ENCODE peak calls at places on chromosomes 7 and 10, in eight cellular contexts. C is heart left ventricle, O is EL, Y is T-helper 1 cell, X is amniotic stem cell, U is bronchial epithelial cell, P is NCI-H1092, Q is kidney epithelial cell. B is an unnamed sample.

GRCh38 chr10:27366769-27367168 is 126.2 kb upstream of the ACBD5 start:
- DNase-seq in X (no peak), Q (no peak), O (no peak), P (no peak), U (no peak), C (no peak), Y (no peak), B (no peak)

GRCh38 chr7:35185908-35186731 is 67.8 kb downstream of the TBX20 start:
- DNase-seq in P (peak; percentile 82), U (peak; percentile 10), O (peak; percentile 81), X (peak; percentile 16), Q (peak; percentile 37), Y (no peak), C (peak; percentile 72), B (no peak)

GRCh38 chr10:65778753-65779152 is 1147.1 kb upstream of the LRRTM3 start:
- DNase-seq in Y (no peak), Q (no peak), O (no peak), X (no peak), P (no peak), C (no peak), U (no peak), B (no peak)

GRCh38 chr7:56106108-56107073 is at the start of gene CHCHD2:
- DNase-seq in Y (peak; percentile 90), O (peak; percentile 99), C (peak; percentile 98), U (peak; percentile 95), X (peak; percentile 97), Q (peak; percentile 98), P (peak; percentile 100), B (peak; percentile 90)

GRCh38 chr7:78924581-78924980 is 528.9 kb downstream of the MAGI2 start:
- DNase-seq in U (peak; percentile 33), Q (no peak), Y (no peak), P (no peak), X (peak; percentile 23), O (peak; percentile 38), C (no peak), B (no peak)

GRCh38 chr10:110355922-110356627 is 51.4 kb upstream of the SMNDC1 start:
- DNase-seq in U (no peak), C (no peak), O (no peak), Y (peak; percentile 19), Q (no peak), P (no peak), X (no peak), B (no peak)

GRCh38 chr7:135692055-135692454 is 29.7 kb downstream of the STMP1 start:
- DNase-seq in Y (no peak), C (no peak), P (no peak), Q (no peak), O (peak; percentile 51), X (no peak), U (no peak), B (no peak)

GRCh38 chr10:99369126-99369525 is 40.0 kb downstream of the CNNM1 start:
- DNase-seq in X (no peak), O (peak; percentile 67), C (no peak), U (no peak), P (no peak), Q (no peak), Y (no peak), B (no peak)

GRCh38 chr10:71296086-71296485 is 23.0 kb upstream of the SLC29A3 start:
- DNase-seq in U (no peak), O (no peak), C (peak; percentile 27), Q (no peak), Y (no peak), X (no peak), P (no peak), B (no peak)

GRCh38 chr7:73991522-73992103 is 36.4 kb upstream of the ELN start:
- DNase-seq in Q (no peak), X (no peak), O (peak; percentile 25), C (no peak), Y (no peak), P (no peak), U (no peak), B (no peak)

GRCh38 chr10:71821909-71822763 is 28.9 kb downstream of the PSAP start:
- DNase-seq in Q (no peak), X (no peak), U (no peak), O (peak; percentile 61), P (no peak), Y (no peak), C (peak; percentile 6), B (no peak)

GRCh38 chr10:90977855-90978486 is 57.1 kb upstream of the ANKRD1 start:
- DNase-seq in O (no peak), Y (no peak), X (no peak), C (no peak), U (no peak), Q (no peak), P (no peak), B (no peak)

GRCh38 chr7:112331495-112331894 is 118.8 kb upstream of the IFRD1 start:
- DNase-seq in Q (no peak), O (no peak), C (no peak), P (no peak), X (no peak), U (no peak), Y (no peak), B (no peak)

GRCh38 chr10:48667960-48668541 is 16.6 kb upstream of the WDFY4 start:
- DNase-seq in P (no peak), C (no peak), Q (no peak), Y (no peak), U (no peak), X (no peak), O (no peak), B (no peak)

GRCh38 chr10:133278577-133279265 is 2.1 kb upstream of the ADAM8 start:
- DNase-seq in Y (peak; percentile 52), O (peak; percentile 67), X (peak; percentile 11), U (peak; percentile 85), Q (peak; percentile 52), C (peak; percentile 66), P (no peak), B (peak; percentile 36)

GRCh38 chr7:34058791-34059550 is 153.6 kb downstream of the BMPER start:
- DNase-seq in X (no peak), C (no peak), P (peak; percentile 35), Y (no peak), Q (no peak), U (no peak), O (no peak), B (no peak)

GRCh38 chr7:99389772-99390171 is 15.2 kb downstream of the ARPC1B start:
- DNase-seq in C (no peak), U (no peak), Y (no peak), O (no peak), Q (no peak), P (no peak), X (no peak), B (no peak)

GRCh38 chr10:12337407-12337806 is 11.9 kb upstream of the CAMK1D start:
- DNase-seq in O (peak; percentile 31), U (no peak), C (no peak), Q (no peak), X (peak; percentile 4), Y (no peak), P (no peak), B (no peak)

GRCh38 chr10:69160809-69161225 is 19.2 kb upstream of the SUPV3L1 start:
- DNase-seq in Q (no peak), Y (no peak), P (no peak), U (peak; percentile 9), O (peak; percentile 67), C (no peak), X (no peak), B (no peak)

GRCh38 chr10:112115781-112116385 is 67.7 kb downstream of the GPAM start:
- DNase-seq in Y (peak; percentile 8), C (no peak), X (peak; percentile 1), P (no peak), U (peak; percentile 13), O (peak; percentile 31), Q (no peak), B (no peak)

GRCh38 chr7:116561697-116562483 is 37.1 kb downstream of the CAV1 start:
- DNase-seq in X (no peak), O (peak; percentile 45), U (peak; percentile 41), Y (no peak), Q (no peak), C (peak; percentile 53), P (no peak), B (no peak)

GRCh38 chr7:100107125-100107737 is 5.8 kb downstream of the AP4M1 start:
- DNase-seq in O (no peak), X (no peak), U (no peak), Q (no peak), Y (no peak), C (no peak), P (no peak), B (no peak)

GRCh38 chr10:19877466-19878255 is 61.4 kb downstream of the PLXDC2 start:
- DNase-seq in Q (no peak), U (no peak), X (no peak), P (no peak), Y (no peak), C (no peak), O (no peak), B (no peak)

GRCh38 chr10:132248455-132249231 is 59.1 kb downstream of the STK32C start:
- DNase-seq in P (peak; percentile 17), C (no peak), U (no peak), O (peak; percentile 48), Y (peak; percentile 59), X (no peak), Q (no peak), B (peak; percentile 13)

GRCh38 chr10:69407621-69408301 is 9.0 kb downstream of the TACR2 start:
- DNase-seq in O (peak; percentile 32), P (no peak), Q (no peak), X (no peak), Y (no peak), C (no peak), U (no peak), B (no peak)

GRCh38 chr10:6912424-6912823 is 332.3 kb upstream of the PRKCQ start:
- DNase-seq in O (peak; percentile 11), Y (no peak), X (no peak), U (peak; percentile 93), P (no peak), C (peak; percentile 32), Q (no peak), B (peak; percentile 8)

GRCh38 chr10:79093658-79094411 is 25.1 kb downstream of the ZMIZ1 start:
- DNase-seq in P (no peak), O (no peak), X (no peak), C (peak; percentile 87), U (no peak), Y (no peak), Q (no peak), B (no peak)

GRCh38 chr10:43132796-43133195 is 5.4 kb upstream of the CSGALNACT2 start:
- DNase-seq in U (no peak), P (no peak), O (no peak), Y (no peak), Q (no peak), C (no peak), X (no peak), B (no peak)

GRCh38 chr7:115081772-115082171 is 159.9 kb downstream of the MDFIC start:
- DNase-seq in X (no peak), O (no peak), U (no peak), Y (no peak), Q (no peak), P (no peak), C (no peak), B (no peak)

B was measured in activated T-helper 9 cell treated with anti-CD3 and anti-CD28 coated beads, Interleukin-2, amount 50 U/mL, for 16 hours.